ENCODE peak calls at places on chromosomes 3 and 15, in six cellular contexts. V, X, Y, M, I and B are unnamed samples.
A peak's percentile ranks its signal among the peaks of the same experiment; 100 is the strongest.

GRCh38 chr15:91126080-91126479 is 26.0 kb downstream of the SV2B start:
- DNase-seq in V (no peak), X (no peak), Y (no peak), M (no peak), I (no peak), B (no peak)

GRCh38 chr3:61841111-61841845 is 279.9 kb downstream of the PTPRG start:
- DNase-seq in V (peak; percentile 20), X (no peak), Y (no peak), M (no peak), I (no peak), B (no peak)

GRCh38 chr3:45826321-45826720 is 15.6 kb downstream of the LZTFL1 start:
- DNase-seq in V (no peak), X (no peak), Y (no peak), M (no peak), I (no peak), B (no peak)

GRCh38 chr3:45551214-45552010 is 43.1 kb upstream of the LIMD1 start:
- DNase-seq in V (peak; percentile 99), X (peak; percentile 55), Y (peak; percentile 39), M (no peak), I (peak; percentile 94), B (no peak)

GRCh38 chr15:80951941-80952340 is 37.7 kb downstream of the MESD start:
- DNase-seq in V (no peak), X (no peak), Y (no peak), M (no peak), I (no peak), B (no peak)

GRCh38 chr15:95300958-95301357 is 1029.5 kb upstream of the NR2F2 start:
- DNase-seq in V (peak; percentile 60), X (no peak), Y (no peak), M (no peak), I (peak; percentile 76), B (no peak)

GRCh38 chr3:73401058-73401457 is 223.7 kb downstream of the PDZRN3 start:
- DNase-seq in V (peak; percentile 79), X (no peak), Y (no peak), M (no peak), I (no peak), B (no peak)

GRCh38 chr15:31433574-31433973 is 106.9 kb downstream of the KLF13 start:
- DNase-seq in V (no peak), X (no peak), Y (no peak), M (no peak), I (no peak), B (no peak)

GRCh38 chr3:9806688-9807589 is 3.1 kb upstream of the TTLL3 start:
- DNase-seq in V (no peak), X (no peak), Y (no peak), M (peak; percentile 53), I (no peak), B (no peak)

GRCh38 chr15:65791335-65792129 is 561 bp downstream of the DENND4A start:
- DNase-seq in V (peak; percentile 63), X (peak; percentile 65), Y (no peak), M (peak; percentile 63), I (peak; percentile 26), B (no peak)

GRCh38 chr15:74172751-74173544 is 562 bp upstream of the ISLR start:
- DNase-seq in V (peak; percentile 81), X (peak; percentile 41), Y (no peak), M (no peak), I (no peak), B (no peak)

GRCh38 chr3:101950985-101951733 is 101.8 kb downstream of the NFKBIZ start:
- DNase-seq in V (peak; percentile 51), X (no peak), Y (no peak), M (no peak), I (peak; percentile 80), B (no peak)

DNA sequence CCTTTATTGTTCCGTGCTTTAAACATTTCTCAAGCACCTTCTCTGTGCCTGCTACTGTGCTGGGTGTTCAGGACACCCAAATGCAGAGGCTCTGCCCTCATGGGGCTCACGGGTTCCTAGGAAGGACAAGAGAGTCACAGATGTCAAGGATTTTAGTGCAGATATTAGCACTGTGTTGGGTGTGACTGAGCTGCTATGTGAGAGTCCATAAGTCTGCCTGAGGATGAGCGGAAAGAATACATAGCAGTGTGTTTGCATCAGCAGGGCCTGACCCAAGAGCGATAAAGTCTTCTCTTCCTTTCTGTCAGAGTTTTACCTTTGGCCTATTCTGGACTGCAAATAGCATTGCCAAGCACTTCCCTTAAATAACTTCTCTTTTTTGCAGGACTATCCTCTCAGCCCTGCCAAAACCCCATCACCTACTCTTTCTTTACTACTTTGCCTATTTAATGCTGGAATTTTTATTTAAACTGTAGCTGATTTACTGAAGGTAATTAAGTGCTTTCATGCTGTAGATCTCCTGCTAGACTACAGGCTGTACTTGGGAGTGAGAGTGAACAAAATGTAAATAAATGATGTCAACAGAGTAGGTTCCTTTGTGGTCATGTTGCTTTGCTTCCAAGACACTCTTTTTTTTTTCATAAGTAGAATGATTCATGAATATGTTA is 459.4 kb upstream of the TPRG1 start:
- DNase-seq in V (peak; percentile 59), X (no peak), Y (no peak), M (no peak), I (peak; percentile 77), B (no peak)
- H3K9ac ChIP-seq in V (no peak overlapping the region), X (no peak overlapping the region), Y (no peak overlapping the region), M (no peak overlapping the region), I (peak overlapping the region; percentile 12), B (no peak overlapping the region)

GRCh38 chr15:62708470-62708869 is 334.1 kb upstream of the TPM1 start:
- DNase-seq in V (no peak), X (no peak), Y (no peak), M (no peak), I (no peak), B (no peak)

GRCh38 chr15:62715946-62716345 is 326.6 kb upstream of the TPM1 start:
- DNase-seq in V (no peak), X (no peak), Y (no peak), M (no peak), I (no peak), B (no peak)

GRCh38 chr15:62709261-62709660 is 333.3 kb upstream of the TPM1 start:
- DNase-seq in V (no peak), X (no peak), Y (no peak), M (no peak), I (no peak), B (no peak)

GRCh38 chr15:62711691-62712454 is 330.7 kb upstream of the TPM1 start:
- DNase-seq in V (peak; percentile 72), X (no peak), Y (no peak), M (no peak), I (peak; percentile 49), B (no peak)

GRCh38 chr15:62712455-62712839 is 330.1 kb upstream of the TPM1 start:
- DNase-seq in V (no peak), X (no peak), Y (no peak), M (no peak), I (no peak), B (no peak)
- H3K4me3 ChIP-seq in V (no peak overlapping the region), X (no peak overlapping the region), Y (no peak overlapping the region), M (no peak overlapping the region), I (no peak overlapping the region), B (no peak overlapping the region)

GRCh38 chr15:83068054-83068453 is 1.0 kb upstream of the BTBD1 start:
- DNase-seq in V (no peak), X (no peak), Y (no peak), M (no peak), I (no peak), B (no peak)
- H3K9ac ChIP-seq in V (no peak overlapping the region), X (no peak overlapping the region), Y (peak overlapping the region; percentile 90), M (no peak overlapping the region), I (no peak overlapping the region), B (no peak overlapping the region)

GRCh38 chr3:42827023-42827422 is 17.8 kb downstream of the ACKR2 start:
- DNase-seq in V (no peak), X (no peak), Y (no peak), M (no peak), I (peak; percentile 66), B (no peak)
- H3K4me3 ChIP-seq in V (no peak overlapping the region), X (no peak overlapping the region), Y (no peak overlapping the region), M (no peak overlapping the region), I (peak overlapping the region; percentile 57), B (no peak overlapping the region)

GRCh38 chr3:123329636-123330340 is 119.1 kb downstream of the ADCY5 start:
- DNase-seq in V (no peak), X (no peak), Y (no peak), M (no peak), I (no peak), B (no peak)

GRCh38 chr3:123330441-123330991 is 118.4 kb downstream of the ADCY5 start:
- DNase-seq in V (no peak), X (no peak), Y (no peak), M (no peak), I (no peak), B (no peak)

GRCh38 chr3:123332124-123332641 is 116.7 kb downstream of the ADCY5 start:
- DNase-seq in V (no peak), X (no peak), Y (no peak), M (no peak), I (no peak), B (no peak)

GRCh38 chr3:123331651-123332050 is 117.2 kb downstream of the ADCY5 start:
- DNase-seq in V (no peak), X (no peak), Y (no peak), M (no peak), I (no peak), B (no peak)

GRCh38 chr3:123331006-123331405 is 117.9 kb downstream of the ADCY5 start:
- DNase-seq in V (no peak), X (no peak), Y (no peak), M (no peak), I (no peak), B (no peak)
- H3K9ac ChIP-seq in V (no peak overlapping the region), X (no peak overlapping the region), Y (no peak overlapping the region), M (no peak overlapping the region), I (no peak overlapping the region), B (peak overlapping the region; percentile 7)

GRCh38 chr15:61053401-61053800 is 175.7 kb downstream of the RORA start:
- DNase-seq in V (no peak), X (no peak), Y (no peak), M (no peak), I (no peak), B (no peak)

GRCh38 chr15:61050844-61051569 is 178.1 kb downstream of the RORA start:
- DNase-seq in V (peak; percentile 40), X (no peak), Y (no peak), M (no peak), I (peak; percentile 23), B (no peak)

GRCh38 chr15:61049003-61049402 is 180.1 kb downstream of the RORA start:
- DNase-seq in V (peak; percentile 33), X (no peak), Y (no peak), M (no peak), I (no peak), B (no peak)

GRCh38 chr15:61049934-61050333 is 179.2 kb downstream of the RORA start:
- DNase-seq in V (no peak), X (no peak), Y (no peak), M (no peak), I (peak; percentile 66), B (no peak)

DNA sequence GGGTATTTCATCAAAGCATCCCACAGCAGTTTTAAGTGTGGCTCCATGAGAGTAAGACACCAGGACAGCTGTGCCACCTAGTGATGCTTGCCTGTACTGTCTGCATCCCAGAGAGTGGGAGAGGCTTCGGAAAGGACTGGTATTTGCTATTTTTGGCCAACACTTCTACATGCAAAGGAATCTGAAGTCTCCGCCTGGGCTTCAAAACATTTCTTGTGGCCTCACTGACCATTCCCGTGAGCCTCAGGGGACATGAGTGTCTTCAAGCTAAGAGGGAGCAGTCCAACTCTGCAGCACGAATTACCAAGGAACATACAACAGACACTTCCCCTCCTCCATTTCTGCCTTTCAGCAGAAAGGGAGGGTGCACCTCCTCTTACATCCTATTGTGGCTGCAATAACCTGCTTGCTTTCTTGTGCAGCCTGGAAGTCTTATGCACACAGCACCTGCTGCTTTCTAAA is 177.5 kb downstream of the RORA start:
- DNase-seq in V (peak; percentile 85), X (peak; percentile 25), Y (no peak), M (peak; percentile 5), I (peak; percentile 20), B (no peak)
- H3K4me3 ChIP-seq in V (no peak overlapping the region), X (no peak overlapping the region), Y (no peak overlapping the region), M (no peak overlapping the region), I (no peak overlapping the region), B (no peak overlapping the region)